ENCODE peak calls at places on chromosomes 16 and 17, in five cellular contexts. M is tibial nerve; Q is CD8-positive, alpha-beta T cell; R is A549; P is prostate gland. N is an unnamed sample.

GRCh38 chr16:15765880-15766279 is 90.9 kb downstream of the MYH11 start:
- DNase-seq in P (peak), M (no peak), Q (no peak), R (peak), N (no peak)

GRCh38 chr17:59802160-59802559 is 90.6 kb downstream of the TUBD1 start:
- DNase-seq in M (no peak), R (no peak), Q (no peak), P (no peak), N (no peak)

GRCh38 chr16:88616320-88616719 is 22.1 kb upstream of the IL17C start:
- DNase-seq in Q (no peak), M (no peak), R (no peak), P (peak), N (no peak)

GRCh38 chr16:87790278-87791023 is 24.7 kb upstream of the KLHDC4 start:
- DNase-seq in P (no peak), M (no peak), R (peak), Q (no peak), N (peak)

GRCh38 chr16:49608095-49608494 is 234.5 kb downstream of the C16orf78 start:
- DNase-seq in M (no peak), R (no peak), P (no peak), Q (peak), N (no peak)

GRCh38 chr16:22027633-22028032 is 19.7 kb downstream of the MOSMO start:
- DNase-seq in M (no peak), P (no peak), Q (no peak), R (no peak), N (no peak)

GRCh38 chr17:30926516-30926915 is 4.8 kb downstream of the ADAP2 start:
- DNase-seq in R (no peak), Q (no peak), M (no peak), P (no peak), N (no peak)

GRCh38 chr17:4901108-4901647 is 1.7 kb downstream of the CHRNE start:
- DNase-seq in Q (no peak), R (no peak), P (no peak), M (no peak), N (no peak)

GRCh38 chr17:83149761-83150251 is 70.4 kb downstream of the METRNL start:
- DNase-seq in Q (peak), R (no peak), M (no peak), P (no peak), N (peak)

GRCh38 chr17:69046130-69046807 is 14.5 kb downstream of the ABCA9 start:
- DNase-seq in Q (no peak), R (no peak), M (no peak), P (no peak), N (no peak)

GRCh38 chr16:14378131-14378551 is 251.9 kb downstream of the PARN start:
- DNase-seq in R (peak), Q (no peak), P (no peak), M (no peak), N (no peak)

GRCh38 chr17:70613681-70614080 is 444.3 kb downstream of the KCNJ2 start:
- DNase-seq in P (no peak), Q (no peak), R (no peak), M (no peak), N (no peak)

GRCh38 chr17:44628234-44629188 is 27.8 kb upstream of the MEIOC start:
- DNase-seq in R (no peak), P (no peak), M (peak), Q (no peak), N (no peak)

GRCh38 chr16:69937465-69937951 is 13.6 kb upstream of the CLEC18A start:
- DNase-seq in P (no peak), R (peak), Q (no peak), M (no peak), N (no peak)
- TF ChIP-seq CTCF in P (no peak), R (peak), Q (no peak), M (no peak), N (no peak)

DNA sequence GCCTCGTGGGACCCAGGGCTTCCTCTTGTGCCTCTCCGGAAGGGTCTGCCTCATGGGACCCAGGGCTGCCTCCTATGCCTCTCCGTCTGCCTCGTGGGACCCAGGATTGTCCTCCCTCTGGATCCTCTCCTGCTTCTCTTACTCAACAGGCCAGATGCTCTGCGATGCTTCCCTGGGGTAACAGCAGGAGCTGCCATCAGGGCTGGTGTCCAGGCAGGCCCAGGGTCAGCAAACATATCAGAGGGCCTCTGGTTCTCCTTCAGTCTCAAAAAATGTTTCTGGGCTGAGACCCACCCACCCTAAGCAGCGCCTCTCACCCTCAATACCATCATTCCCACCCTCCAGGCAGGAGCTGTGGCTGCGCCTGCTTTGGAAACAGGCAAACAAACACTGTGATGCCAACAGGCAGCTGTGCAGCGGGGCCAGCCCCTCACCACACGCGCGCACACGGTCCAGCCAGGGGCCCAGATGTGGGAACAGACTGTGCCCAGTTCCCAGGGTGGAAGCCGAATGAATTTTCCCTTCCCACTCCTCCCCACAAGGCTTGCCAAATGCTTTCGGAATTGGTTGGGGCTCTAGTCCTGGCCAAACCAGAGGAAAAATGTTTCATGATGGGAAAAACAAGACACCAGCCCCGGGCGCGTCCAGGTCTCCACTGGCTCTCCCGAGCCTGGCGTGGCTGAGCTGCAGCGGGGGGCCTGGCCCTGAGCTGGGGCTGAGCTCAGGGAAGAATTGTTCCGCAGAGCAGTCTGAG is 11.3 kb downstream of the TIMM22 start:
- DNase-seq in P (no peak), R (no peak), M (peak), Q (no peak), N (peak)
- TF ChIP-seq CTCF in P (no peak), R (no peak), M (no peak), Q (no peak), N (no peak)

DNA sequence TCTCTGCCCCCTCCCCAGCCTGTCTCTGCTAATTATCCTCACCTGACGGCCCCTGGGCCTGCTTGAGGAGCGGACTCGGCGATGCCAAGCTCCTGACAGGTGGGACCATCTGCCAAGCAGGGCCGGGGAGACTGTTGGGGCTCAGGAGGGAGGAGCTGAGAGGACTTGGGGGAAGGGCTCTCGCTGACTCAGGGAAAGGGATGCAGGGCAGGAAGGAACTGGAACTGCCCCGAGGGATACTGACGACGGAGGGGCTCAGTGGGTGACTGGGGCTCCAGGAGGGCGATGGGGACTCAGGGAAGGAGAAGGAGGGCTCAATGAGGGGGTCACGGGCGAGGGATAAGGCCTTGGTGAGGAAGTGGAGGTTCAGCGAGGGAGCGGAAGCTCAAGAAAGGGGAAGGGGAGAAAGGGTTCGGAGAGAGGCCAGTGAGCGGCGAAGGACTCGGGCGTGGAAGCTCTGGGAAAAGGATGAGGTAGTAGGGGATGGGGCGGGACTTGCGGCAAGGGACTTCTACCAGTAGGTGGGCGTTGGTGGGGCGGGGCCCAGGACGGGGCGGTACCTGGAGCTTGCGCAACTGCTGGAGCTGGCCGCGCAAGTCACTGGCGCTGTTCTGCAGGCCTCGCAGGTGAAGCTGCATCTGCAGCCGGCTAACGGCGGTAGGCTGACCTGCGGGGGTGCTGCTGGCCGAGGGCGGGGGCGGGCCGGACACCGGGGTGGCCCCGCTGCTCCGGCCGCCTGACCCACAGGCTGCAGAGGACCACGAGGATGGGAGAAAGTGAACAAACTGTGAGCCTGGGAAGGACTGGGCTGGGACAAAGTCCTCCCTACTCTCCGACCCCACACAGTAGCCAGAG is 46.5 kb downstream of the SRCIN1 start:
- DNase-seq in M (peak), P (peak), Q (peak), R (peak), N (peak)
- TF ChIP-seq CTCF in M (no peak), P (peak), Q (peak), R (peak), N (no peak)

GRCh38 chr16:66026211-66026610 is 340.3 kb upstream of the CDH5 start:
- DNase-seq in P (peak), M (no peak), Q (no peak), R (peak), N (peak)
- TF ChIP-seq CTCF in P (peak), M (no peak), Q (no peak), R (no peak), N (no peak)

GRCh38 chr16:35823342-35823741 is 2363.9 kb downstream of the TP53TG3F start:
- DNase-seq in R (no peak), M (no peak), P (no peak), Q (no peak), N (no peak)
- TF ChIP-seq CTCF in R (no peak), M (no peak), P (no peak), Q (no peak), N (no peak)

GRCh38 chr16:23317751-23318150 is 15.6 kb downstream of the SCNN1B start:
- DNase-seq in M (no peak), P (no peak), R (no peak), Q (no peak), N (no peak)

GRCh38 chr16:23316634-23317265 is 14.6 kb downstream of the SCNN1B start:
- DNase-seq in M (no peak), P (no peak), Q (no peak), R (no peak), N (no peak)

GRCh38 chr16:23317266-23317661 is 15.2 kb downstream of the SCNN1B start:
- DNase-seq in P (peak), R (peak), Q (no peak), M (no peak), N (no peak)

GRCh38 chr16:23318639-23319038 is 16.5 kb downstream of the SCNN1B start:
- DNase-seq in M (no peak), R (no peak), Q (no peak), P (peak), N (no peak)

GRCh38 chr16:23316232-23316631 is 14.1 kb downstream of the SCNN1B start:
- DNase-seq in Q (no peak), M (no peak), R (no peak), P (no peak), N (no peak)
- TF ChIP-seq CTCF in Q (no peak), M (no peak), R (no peak), P (no peak), N (no peak)

GRCh38 chr16:23124315-23124714 is 24.9 kb downstream of the USP31 start:
- DNase-seq in Q (no peak), M (no peak), P (no peak), R (peak), N (no peak)

GRCh38 chr16:23120562-23120961 is 28.7 kb downstream of the USP31 start:
- DNase-seq in Q (no peak), M (no peak), P (no peak), R (no peak), N (no peak)

GRCh38 chr16:23119570-23119969 is 29.7 kb downstream of the USP31 start:
- DNase-seq in Q (no peak), M (no peak), R (no peak), P (no peak), N (no peak)

GRCh38 chr16:23121024-23121423 is 28.2 kb downstream of the USP31 start:
- DNase-seq in P (peak), R (no peak), M (no peak), Q (no peak), N (no peak)

GRCh38 chr16:23122107-23122506 is 27.1 kb downstream of the USP31 start:
- DNase-seq in R (no peak), P (no peak), M (no peak), Q (no peak), N (no peak)
- TF ChIP-seq CTCF in R (no peak), P (no peak), M (no peak), Q (no peak), N (no peak)

GRCh38 chr17:7656958-7657715 is 6.4 kb downstream of the ATP1B2 start:
- DNase-seq in P (no peak), Q (no peak), M (no peak), R (peak), N (no peak)
- TF ChIP-seq CTCF in P (no peak), Q (no peak), M (no peak), R (no peak), N (no peak)

GRCh38 chr16:60729052-60729451 is 1307.2 kb downstream of the CDH8 start:
- DNase-seq in P (no peak), M (no peak), Q (no peak), R (no peak), N (no peak)
- TF ChIP-seq CTCF in P (no peak), M (no peak), Q (no peak), R (no peak), N (no peak)

GRCh38 chr16:4612474-4612931 is 2.2 kb downstream of the UBALD1 start:
- DNase-seq in Q (no peak), M (no peak), P (no peak), R (no peak), N (no peak)
- TF ChIP-seq CTCF in Q (no peak), M (no peak), P (no peak), R (no peak), N (no peak)

N was measured in lower leg skin.